ENCODE peak calls at places on chromosomes 2 and 18, in five cellular contexts. R, T, J, Q and C are unnamed samples.
A peak's percentile ranks its signal among the peaks of the same experiment; 100 is the strongest.

GRCh38 chr18:58996131-58996632 is 131.5 kb downstream of the ZNF532 start:
- DNase-seq in R (no peak), T (no peak), J (no peak), Q (no peak), C (no peak)

GRCh38 chr18:51523671-51524070 is 326.2 kb upstream of the MEX3C start:
- DNase-seq in R (no peak), T (no peak), J (no peak), Q (no peak), C (no peak)

GRCh38 chr2:45962522-45962921 is 311.0 kb downstream of the PRKCE start:
- DNase-seq in R (no peak), T (no peak), J (peak; percentile 68), Q (peak; percentile 36), C (peak; percentile 33)

GRCh38 chr2:65025453-65026128 is 30.6 kb upstream of the CEP68 start:
- DNase-seq in R (no peak), T (no peak), J (no peak), Q (no peak), C (no peak)

GRCh38 chr2:160928854-160929301 is 231.3 kb upstream of the TANK start:
- DNase-seq in R (no peak), T (no peak), J (no peak), Q (no peak), C (no peak)

GRCh38 chr2:159613515-159614336 is 2.6 kb downstream of the BAZ2B start:
- DNase-seq in R (no peak), T (no peak), J (no peak), Q (no peak), C (no peak)

GRCh38 chr2:44510246-44510645 is 148.5 kb downstream of the CAMKMT start:
- DNase-seq in R (no peak), T (no peak), J (no peak), Q (no peak), C (no peak)

GRCh38 chr2:230927711-230928341 is 2.8 kb upstream of the GPR55 start:
- DNase-seq in R (no peak), T (peak; percentile 50), J (no peak), Q (no peak), C (no peak)

GRCh38 chr2:188776634-188777033 is 197.5 kb upstream of the COL3A1 start:
- DNase-seq in R (no peak), T (no peak), J (peak; percentile 65), Q (no peak), C (no peak)

GRCh38 chr2:238925281-238925680 is 77.4 kb downstream of the TWIST2 start:
- DNase-seq in R (no peak), T (no peak), J (no peak), Q (no peak), C (no peak)

GRCh38 chr2:10514743-10515142 is 66.6 kb upstream of the ODC1 start:
- DNase-seq in R (no peak), T (peak; percentile 15), J (no peak), Q (no peak), C (no peak)

GRCh38 chr18:26181343-26181826 is 44.9 kb upstream of the TAF4B start:
- DNase-seq in R (no peak), T (no peak), J (no peak), Q (no peak), C (no peak)

GRCh38 chr2:207092803-207093202 is 72.9 kb downstream of the KLF7 start:
- DNase-seq in R (no peak), T (no peak), J (no peak), Q (no peak), C (no peak)

GRCh38 chr18:48986851-48987761 is 36.3 kb upstream of the SMAD7 start:
- DNase-seq in R (no peak), T (no peak), J (no peak), Q (no peak), C (no peak)

GRCh38 chr2:146986161-146986560 is 858.7 kb upstream of the ACVR2A start:
- DNase-seq in R (no peak), T (no peak), J (no peak), Q (no peak), C (no peak)

GRCh38 chr2:100070078-100070477 is 72.3 kb downstream of the AFF3 start:
- DNase-seq in R (no peak), T (no peak), J (no peak), Q (no peak), C (no peak)

GRCh38 chr18:79575891-79576685 is 103.5 kb upstream of the CTDP1 start:
- DNase-seq in R (no peak), T (peak; percentile 56), J (no peak), Q (peak; percentile 80), C (peak; percentile 78)

GRCh38 chr2:158722266-158723105 is 72.6 kb upstream of the DAPL1 start:
- DNase-seq in R (no peak), T (no peak), J (no peak), Q (no peak), C (no peak)

GRCh38 chr2:85255813-85256581 is 71.8 kb downstream of the TGOLN2 start:
- DNase-seq in R (no peak), T (no peak), J (no peak), Q (peak; percentile 76), C (no peak)

GRCh38 chr2:204380141-204380881 is 165.0 kb upstream of the PARD3B start:
- DNase-seq in R (no peak), T (no peak), J (no peak), Q (no peak), C (no peak)

GRCh38 chr2:206311026-206311425 is 36.6 kb downstream of the ZDBF2 start:
- DNase-seq in R (no peak), T (no peak), J (no peak), Q (no peak), C (no peak)

GRCh38 chr2:127050803-127051115 is 56.2 kb downstream of the BIN1 start:
- DNase-seq in R (no peak), T (peak; percentile 59), J (no peak), Q (no peak), C (no peak)

GRCh38 chr18:45565280-45565970 is 49.9 kb upstream of the SLC14A2 start:
- DNase-seq in R (no peak), T (no peak), J (no peak), Q (no peak), C (no peak)

GRCh38 chr2:204869142-204869823 is 324.0 kb downstream of the PARD3B start:
- DNase-seq in R (no peak), T (no peak), J (no peak), Q (no peak), C (no peak)

DNA sequence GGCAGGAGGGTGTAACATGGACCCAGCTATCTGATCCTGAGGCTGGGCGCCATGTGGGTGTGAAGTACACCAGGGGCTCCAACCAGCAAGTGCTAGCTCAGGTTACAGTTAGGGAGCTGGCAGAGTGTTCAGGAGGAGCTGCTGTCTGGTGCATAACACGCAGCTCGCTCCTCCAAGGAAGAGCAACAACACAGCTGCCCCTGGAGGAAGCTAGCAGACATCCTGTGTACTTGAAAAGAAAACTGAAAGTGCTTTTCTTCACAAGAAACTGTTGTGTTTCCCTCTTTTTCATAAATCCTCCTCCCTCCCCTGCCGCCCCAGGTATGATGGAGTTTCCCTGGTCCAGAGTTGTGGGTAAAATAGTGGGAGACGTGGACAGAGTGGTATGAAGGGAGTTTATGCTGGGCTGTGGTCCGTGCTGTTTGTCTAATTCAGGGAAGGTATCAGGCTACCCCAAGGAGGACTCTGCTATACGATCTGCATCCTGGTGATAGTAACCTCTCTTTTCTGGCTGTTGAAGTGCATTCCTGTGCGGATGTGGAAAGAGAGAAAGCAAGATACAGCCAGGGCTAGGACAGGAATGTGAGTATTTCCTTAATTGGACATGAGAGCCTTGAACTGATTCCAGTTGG is 6.1 kb upstream of the LBH start:
- DNase-seq in R (no peak), T (no peak), J (no peak), Q (peak; percentile 62), C (no peak)
- TF ChIP-seq POLR2AphosphoS5 in R (no peak), T (no peak), J (no peak), Q (no peak), C (peak; percentile 2)

DNA sequence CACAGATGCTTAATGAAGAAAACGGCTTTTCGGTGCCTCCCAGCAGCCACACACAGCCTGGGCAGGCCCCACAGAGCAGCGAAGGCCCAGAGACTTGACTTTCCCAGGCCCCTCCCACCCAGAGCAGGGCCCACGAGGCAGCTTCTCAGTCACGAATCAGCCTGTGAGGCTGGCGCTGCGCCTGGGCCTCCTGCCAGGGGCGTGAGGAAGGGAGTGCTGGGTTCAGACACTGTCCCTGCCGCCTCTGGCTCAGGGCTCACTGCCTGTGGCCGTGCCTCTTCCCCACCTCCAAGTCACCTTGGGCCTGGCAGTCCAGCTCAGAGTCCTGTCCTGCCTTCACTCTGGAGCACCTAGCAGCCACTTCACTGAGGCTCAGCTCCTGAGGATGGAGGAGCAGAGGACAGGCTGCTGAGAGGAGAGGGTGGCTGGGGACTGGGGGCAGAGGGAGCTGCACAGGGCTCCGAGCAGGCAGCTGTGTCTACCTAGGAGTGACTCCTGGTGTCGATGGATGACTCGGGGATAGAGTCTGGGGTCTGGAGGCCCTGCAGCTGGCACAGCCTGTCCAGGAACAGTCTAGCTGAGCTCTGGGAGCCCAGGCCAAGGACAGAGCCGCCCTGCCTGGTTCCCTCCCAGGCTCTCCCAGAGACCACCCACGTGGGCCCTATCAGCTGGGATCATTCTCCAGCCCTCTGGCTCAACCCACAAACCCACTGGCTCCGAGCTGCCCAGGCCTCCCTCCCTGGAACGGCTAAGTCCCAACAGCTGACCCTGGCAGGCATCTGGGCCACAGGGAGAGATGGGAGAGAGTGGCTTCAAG is 36.4 kb upstream of the FOSL2 start:
- DNase-seq in R (peak; percentile 58), T (peak; percentile 95), J (no peak), Q (peak; percentile 67), C (peak; percentile 94)
- TF ChIP-seq POLR2AphosphoS5 in R (no peak), T (no peak), J (no peak), Q (peak; percentile 42), C (peak; percentile 70)

DNA sequence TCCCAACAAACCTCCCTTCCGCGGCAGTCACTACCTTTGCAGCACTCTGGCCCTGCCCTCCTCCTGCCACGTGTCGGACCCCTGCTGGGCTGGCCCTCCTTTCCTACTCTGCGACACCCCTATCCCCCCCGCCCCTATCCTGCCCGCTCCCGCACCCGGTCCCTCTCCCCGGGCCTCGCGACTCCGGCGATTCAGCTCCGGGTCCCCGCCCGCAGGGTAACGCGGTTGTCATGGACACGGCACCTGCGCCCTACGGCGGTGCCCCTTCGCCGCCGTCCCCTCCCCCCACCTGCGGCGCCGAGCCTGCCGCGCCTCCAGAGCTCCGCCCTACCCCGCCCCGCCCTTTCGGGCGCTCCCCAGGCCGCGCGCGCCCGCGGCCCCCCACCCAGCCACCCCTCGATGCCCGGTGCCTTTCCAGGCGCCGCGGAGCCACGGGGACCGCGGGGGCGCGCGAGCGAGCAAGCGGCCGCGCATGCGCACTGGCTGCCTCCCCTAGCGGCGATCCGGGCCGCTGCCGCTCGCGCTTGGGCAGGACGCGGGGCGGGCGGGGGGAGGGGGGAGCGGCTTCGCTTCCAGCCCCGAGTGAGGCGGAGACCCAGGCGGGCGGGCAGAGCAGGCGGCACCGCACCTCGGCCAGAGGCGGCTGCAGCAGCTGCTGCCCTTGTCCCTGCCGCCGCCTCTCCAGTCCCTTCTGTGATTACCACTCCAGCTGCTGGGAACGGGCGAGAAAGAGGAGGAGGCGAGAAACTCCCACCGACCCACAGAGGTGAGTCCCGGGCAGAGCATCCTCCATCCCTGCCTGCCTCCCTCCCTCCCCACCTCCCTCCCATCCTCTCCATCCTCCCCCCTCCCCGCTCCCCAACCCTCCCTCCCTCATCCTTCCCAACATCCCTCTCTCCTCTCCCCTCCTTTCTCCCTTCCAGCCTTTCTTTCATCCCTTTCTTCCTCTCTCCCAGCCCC is at the start of gene CTNNA2:
- DNase-seq in R (peak; percentile 96), T (no peak), J (no peak), Q (no peak), C (peak; percentile 50)
- TF ChIP-seq POLR2AphosphoS5 in R (no peak), T (no peak), J (no peak), Q (no peak), C (no peak)

DNA sequence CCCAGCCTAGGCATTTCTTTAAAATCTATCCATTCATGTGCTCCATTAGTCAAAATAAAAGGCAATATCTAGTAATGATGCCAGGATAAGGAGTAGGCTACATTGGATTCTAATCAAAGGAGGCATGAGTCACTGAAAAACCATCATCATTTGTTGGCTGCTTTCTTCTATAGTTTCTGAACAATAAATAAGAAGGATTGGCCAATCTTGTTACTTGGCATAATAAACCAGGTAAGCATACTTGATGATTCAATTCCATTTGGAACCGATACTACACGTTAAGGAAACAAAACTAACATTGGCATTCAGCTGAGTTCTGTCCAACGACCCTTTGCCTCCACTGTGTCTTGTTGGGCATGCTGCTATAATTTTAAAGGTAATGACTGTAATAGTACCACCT is 27.2 kb downstream of the ATP8B1 start:
- DNase-seq in R (no peak), T (no peak), J (peak; percentile 49), Q (no peak), C (no peak)
- TF ChIP-seq POLR2AphosphoS5 in R (no peak), T (no peak), J (no peak), Q (no peak), C (peak; percentile 66)